ENCODE peak calls at places on chromosomes 4 and X, in five cellular contexts. D is mucosa of descending colon; Q is effector memory CD4-positive, alpha-beta T cell; J is CD8-positive, alpha-beta T cell; M is endodermal cell. R is an unnamed sample. For H3K4me1, the result is how much of the 10 kb centered on the place peaks cover.

GRCh38 chr4:1200425-1201035 is 28.1 kb upstream of the SPON2 start:
- DNase-seq in D (peak), Q (no peak), M (peak), J (peak), R (no peak)

GRCh38 chrX:93673056-93673868 is at the start of gene NAP1L3:
- DNase-seq in J (peak), D (peak), M (peak), Q (peak), R (no peak)

GRCh38 chrX:96843566-96843965 is 40.1 kb upstream of the RPA4 start:
- DNase-seq in M (peak), D (no peak), Q (no peak), J (no peak), R (no peak)

GRCh38 chr4:8213121-8213520 is 14.0 kb downstream of the SH3TC1 start:
- DNase-seq in J (no peak), D (peak), M (no peak), Q (no peak), R (no peak)

GRCh38 chr4:137768196-137768595 is 235.9 kb upstream of the PCDH18 start:
- DNase-seq in J (no peak), M (no peak), D (no peak), Q (no peak), R (no peak)

GRCh38 chrX:9681422-9681821 is 84.2 kb downstream of the GPR143 start:
- DNase-seq in M (no peak), J (no peak), Q (no peak), D (no peak), R (no peak)

GRCh38 chr4:127601029-127601428 is 31.7 kb upstream of the INTU start:
- DNase-seq in M (no peak), Q (no peak), D (no peak), J (no peak), R (no peak)

GRCh38 chrX:150643271-150643670 is 49.9 kb upstream of the MTMR1 start:
- DNase-seq in Q (no peak), J (no peak), D (no peak), M (no peak), R (no peak)

GRCh38 chr4:178823673-178824072 is 1381.4 kb upstream of the AGA start:
- DNase-seq in Q (no peak), J (no peak), D (no peak), M (no peak), R (no peak)

GRCh38 chrX:8815460-8816065 is 14.4 kb upstream of the FAM9A start:
- DNase-seq in J (no peak), D (no peak), Q (no peak), M (peak), R (no peak)

GRCh38 chrX:48090123-48090522 is 18.7 kb upstream of the ZNF630 start:
- DNase-seq in M (no peak), Q (no peak), D (no peak), J (no peak), R (no peak)

GRCh38 chr4:24770111-24770584 is 25.2 kb upstream of the SOD3 start:
- DNase-seq in J (no peak), Q (no peak), D (no peak), M (peak), R (no peak)

GRCh38 chr4:60216752-60217151 is 983.4 kb upstream of the ADGRL3 start:
- DNase-seq in D (no peak), Q (no peak), M (no peak), J (no peak), R (no peak)

GRCh38 chrX:53239474-53239873 is 14.5 kb upstream of the KDM5C start:
- DNase-seq in J (no peak), Q (no peak), M (peak), D (no peak), R (no peak)

GRCh38 chr4:34043131-34043530 is 2201.2 kb downstream of the ARAP2 start:
- DNase-seq in Q (no peak), J (no peak), D (no peak), M (no peak), R (no peak)

GRCh38 chr4:25628441-25628840 is 27.2 kb upstream of the SLC34A2 start:
- DNase-seq in M (no peak), J (no peak), D (no peak), Q (no peak), R (no peak)

GRCh38 chr4:101367201-101367600 is 19.9 kb upstream of the PPP3CA start:
- DNase-seq in J (no peak), M (no peak), D (no peak), Q (no peak), R (no peak)

GRCh38 chr4:47716017-47716416 is 121.8 kb downstream of the CORIN start:
- DNase-seq in D (no peak), M (no peak), J (no peak), Q (no peak), R (no peak)

DNA sequence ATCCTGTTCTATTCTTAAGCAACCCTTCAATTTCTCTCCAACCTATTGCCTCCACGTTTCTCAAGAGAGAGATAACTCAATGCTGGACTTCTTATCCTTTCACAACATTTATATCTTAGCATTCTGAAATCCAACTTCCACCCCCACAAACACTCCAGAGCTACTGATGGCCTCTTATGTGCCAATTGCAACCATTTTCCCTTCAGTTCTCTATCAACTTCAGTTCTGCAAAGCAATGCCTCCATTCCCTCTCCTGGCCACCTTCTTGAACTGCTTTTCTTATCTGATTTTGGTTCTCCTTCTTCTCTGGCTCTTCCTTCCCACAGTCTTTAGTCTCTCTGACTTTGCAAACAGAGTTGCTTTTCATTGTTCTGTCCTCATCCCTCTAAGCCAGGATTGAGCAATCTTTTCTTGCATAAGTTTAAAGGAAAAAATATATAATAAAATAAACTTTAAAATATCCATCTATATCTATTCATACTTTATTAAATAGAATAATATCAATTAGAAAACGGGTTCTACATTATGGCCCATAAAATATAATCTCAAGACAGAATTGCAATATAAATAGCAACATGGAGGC is 3.6 kb upstream of the STBD1 start:
- DNase-seq in M (no peak), Q (no peak), D (no peak), J (no peak), R (no peak)
- H3K4me1 ChIP-seq in M (under half), Q (under half), D (under half), J (under half), R (under half)

GRCh38 chrX:39309018-39309620 is 507.9 kb downstream of the MID1IP1 start:
- DNase-seq in M (no peak), Q (peak), J (peak), D (no peak), R (no peak)

GRCh38 chrX:39308126-39308525 is 506.9 kb downstream of the MID1IP1 start:
- DNase-seq in J (no peak), Q (no peak), M (no peak), D (no peak), R (no peak)

GRCh38 chrX:39309721-39310152 is 508.5 kb downstream of the MID1IP1 start:
- DNase-seq in M (no peak), Q (peak), J (peak), D (no peak), R (no peak)

GRCh38 chrX:39304746-39305145 is 503.5 kb downstream of the MID1IP1 start:
- DNase-seq in D (no peak), M (no peak), J (no peak), Q (no peak), R (no peak)

GRCh38 chrX:39307488-39307887 is 506.2 kb downstream of the MID1IP1 start:
- DNase-seq in M (no peak), J (no peak), D (no peak), Q (no peak), R (no peak)
- H3K4me1 ChIP-seq in M (under half), J (under half), D (under half), Q (under half), R (under half)

DNA sequence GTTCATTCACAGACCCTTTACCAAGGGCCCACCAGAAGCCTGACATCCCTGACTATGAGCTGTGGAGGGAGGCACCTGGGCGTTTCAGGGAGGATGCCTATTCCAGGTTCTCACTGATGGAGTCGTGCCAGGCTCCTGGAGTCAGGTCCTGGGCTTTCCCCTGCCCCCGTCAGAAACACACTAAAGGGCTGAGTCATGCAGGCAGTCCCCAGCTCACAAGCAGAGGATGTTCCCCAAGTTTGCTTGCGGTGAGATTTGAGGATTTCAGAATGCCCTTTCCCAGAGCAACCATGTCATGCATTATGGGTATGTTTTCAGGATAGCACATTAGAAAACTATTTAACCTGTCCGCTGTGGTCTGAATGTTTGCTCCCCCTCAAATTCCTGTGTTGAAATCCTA is 45.2 kb downstream of the FHDC1 start:
- DNase-seq in M (no peak), Q (no peak), D (no peak), J (no peak), R (no peak)
- H3K4me1 ChIP-seq in M (under half), Q (under half), D (under half), J (under half), R (under half)

GRCh38 chr4:15343000-15343399 is 84.8 kb upstream of the C1QTNF7 start:
- DNase-seq in M (no peak), J (no peak), Q (no peak), D (no peak), R (no peak)
- H3K4me1 ChIP-seq in M (under half), J (under half), Q (under half), D (under half), R (under half)

GRCh38 chr4:38669233-38669632 is 5.2 kb downstream of the KLF3 start:
- DNase-seq in D (no peak), M (peak), J (no peak), Q (no peak), R (no peak)

GRCh38 chr4:38664704-38665401 is 854 bp downstream of the KLF3 start:
- DNase-seq in Q (peak), M (peak), D (peak), J (peak), R (no peak)

GRCh38 chr4:38668203-38668602 is 4.2 kb downstream of the KLF3 start:
- DNase-seq in Q (no peak), J (no peak), D (no peak), M (no peak), R (no peak)

GRCh38 chr4:38665846-38666490 is 2.0 kb downstream of the KLF3 start:
- DNase-seq in M (no peak), J (no peak), D (no peak), Q (no peak), R (no peak)

GRCh38 chr4:38667005-38667771 is 3.2 kb downstream of the KLF3 start:
- DNase-seq in D (peak), J (peak), Q (peak), M (peak), R (peak)
- H3K4me1 ChIP-seq in D (under half), J (half or more), Q (under half), M (under half), R (under half)

DNA sequence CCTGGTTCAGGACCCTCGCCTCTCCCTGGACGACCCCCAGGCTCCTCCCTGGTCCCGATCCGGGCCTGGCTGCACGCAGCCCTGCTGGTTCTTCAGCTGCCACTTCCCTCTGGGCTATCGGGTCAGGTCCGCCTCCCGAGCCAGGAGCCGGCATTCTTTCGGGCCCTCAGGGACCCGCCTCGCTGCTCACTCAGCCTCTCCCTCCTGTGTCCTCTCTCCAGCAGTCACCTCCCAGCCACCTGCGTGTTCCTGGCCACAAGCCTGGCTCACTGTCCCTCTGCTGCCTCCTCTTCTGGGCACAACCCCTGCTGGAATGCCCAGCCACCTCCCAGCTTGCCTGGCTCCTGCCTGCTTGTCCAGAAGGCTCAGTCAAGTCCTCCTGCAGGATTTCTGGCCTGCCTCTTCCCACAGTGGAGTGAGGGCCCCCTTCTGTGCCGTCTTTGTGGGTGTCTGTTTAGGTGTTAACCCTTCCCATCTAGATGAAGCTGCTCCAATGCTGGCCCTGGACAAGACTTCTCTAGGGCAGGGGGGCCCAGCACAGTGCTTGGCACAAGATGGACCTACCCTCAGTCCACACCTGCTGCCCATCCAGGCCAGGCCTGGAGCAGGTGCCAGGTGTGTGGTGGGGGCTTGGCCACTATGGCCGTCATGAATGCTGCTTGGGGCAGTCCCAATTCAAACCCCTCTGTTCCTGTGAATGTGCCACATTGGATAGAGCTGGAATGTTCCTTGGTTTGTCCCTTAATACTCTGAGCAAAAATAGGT is 2.2 kb downstream of the WFS1 start:
- DNase-seq in Q (no peak), M (no peak), D (peak), J (no peak), R (no peak)
- H3K4me1 ChIP-seq in Q (under half), M (under half), D (under half), J (under half), R (half or more)

DNA sequence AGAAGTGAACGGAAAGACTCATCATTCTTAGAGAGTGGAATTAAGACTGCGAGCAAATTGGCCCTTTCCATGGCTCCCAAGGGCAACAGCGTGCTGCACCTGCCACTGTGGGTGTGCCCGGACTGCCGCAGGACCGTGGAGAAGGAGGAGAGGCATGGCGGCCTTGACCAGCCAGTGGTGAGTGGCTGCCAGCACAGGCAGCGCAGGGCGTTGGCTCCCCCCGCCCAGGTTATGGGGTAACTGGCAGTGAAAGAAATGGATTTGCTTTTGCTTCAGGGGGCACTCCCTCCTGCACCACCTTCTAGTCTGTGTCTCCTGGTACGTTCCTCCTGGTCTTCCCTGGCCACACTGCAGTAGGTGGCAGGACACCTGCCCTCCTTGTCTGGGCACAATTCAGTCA is 59.7 kb downstream of the FAM193A start:
- DNase-seq in Q (no peak), D (peak), J (no peak), M (no peak), R (no peak)
- H3K4me1 ChIP-seq in Q (under half), D (under half), J (under half), M (under half), R (under half)

GRCh38 chrX:18998653-18999052 is 14.7 kb upstream of the PHKA2 start:
- DNase-seq in D (no peak), M (no peak), J (no peak), Q (no peak), R (no peak)
- H3K4me1 ChIP-seq in D (under half), M (under half), J (under half), Q (under half), R (under half)

DNA sequence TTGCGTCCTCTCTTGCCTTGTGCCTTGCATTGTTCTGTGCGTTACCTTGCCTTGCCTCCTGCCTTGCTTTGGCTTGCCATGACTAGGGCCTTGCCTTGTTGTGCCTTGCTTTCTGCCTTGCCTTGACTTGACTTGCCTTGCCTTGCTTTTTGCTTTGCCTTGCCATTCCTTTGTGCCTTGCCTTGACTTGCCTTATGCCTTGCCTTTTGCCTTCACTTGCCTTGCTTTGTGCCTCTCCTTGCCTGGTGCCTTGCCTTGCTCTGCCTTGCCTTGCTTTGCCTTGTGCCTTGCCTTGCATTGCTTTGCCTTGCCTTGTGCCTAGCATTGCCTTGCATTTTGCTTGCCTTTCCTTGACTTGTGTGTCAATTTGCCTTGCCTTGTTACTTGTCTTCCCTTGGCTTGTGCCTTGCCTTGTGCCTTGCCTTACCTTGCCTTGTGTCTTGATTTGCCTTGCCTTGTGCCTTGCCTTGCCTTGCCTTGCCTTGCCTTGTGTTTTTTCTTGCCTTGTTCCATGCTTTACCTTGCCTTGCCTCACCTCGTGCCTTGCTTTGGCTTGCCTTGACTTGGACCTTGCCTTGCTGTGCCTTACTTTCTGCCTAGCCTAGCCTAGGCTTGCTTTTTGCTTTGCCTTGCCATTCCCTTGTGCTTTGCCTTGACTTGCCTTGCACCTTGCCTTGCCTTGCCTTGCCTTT is 95.8 kb downstream of the TAB3 start:
- DNase-seq in D (peak), J (no peak), Q (no peak), M (peak), R (no peak)
- H3K4me1 ChIP-seq in D (under half), J (under half), Q (under half), M (under half), R (under half)

GRCh38 chr4:113447695-113448265 is 313.8 kb downstream of the CAMK2D start:
- DNase-seq in J (no peak), M (no peak), D (no peak), Q (no peak), R (no peak)
- H3K4me1 ChIP-seq in J (under half), M (under half), D (under half), Q (under half), R (under half)